ENCODE peak calls at places on chromosomes 16 and 17, in six cellular contexts. T is pancreas, B is body of pancreas, I is cardiac fibroblast, R is AG04450, K is spleen. E is an unnamed sample.

GRCh38 chr17:80101946-80102706 is 745 bp downstream of the GAA start:
- DNase-seq in T (peak), B (peak), I (peak), R (no peak), K (peak), E (peak)

GRCh38 chr17:3011891-3012290 is 51.5 kb downstream of the OR1D5 start:
- DNase-seq in T (no peak), B (no peak), I (no peak), R (no peak), K (no peak), E (no peak)

GRCh38 chr16:8262299-8262698 is 328.0 kb downstream of the TMEM114 start:
- DNase-seq in T (no peak), B (no peak), I (no peak), R (no peak), K (no peak), E (no peak)

GRCh38 chr17:61291457-61292311 is 108.0 kb upstream of the TBX2 start:
- DNase-seq in T (no peak), B (no peak), I (peak), R (no peak), K (no peak), E (no peak)

GRCh38 chr16:19582050-19582784 is 26.7 kb downstream of the VPS35L start:
- DNase-seq in T (no peak), B (no peak), I (no peak), R (no peak), K (no peak), E (peak)

GRCh38 chr16:401468-402348 is at the start of gene DECR2:
- DNase-seq in T (peak), B (peak), I (peak), R (peak), K (peak), E (peak)

GRCh38 chr17:4742629-4743028 is 2.9 kb upstream of the CXCL16 start:
- DNase-seq in T (no peak), B (no peak), I (peak), R (no peak), K (no peak), E (no peak)

GRCh38 chr16:2042666-2043295 is 4.9 kb downstream of the NTHL1 start:
- DNase-seq in T (no peak), B (no peak), I (no peak), R (no peak), K (no peak), E (no peak)

GRCh38 chr16:9309844-9310243 is 218.4 kb downstream of the HAPSTR1 start:
- DNase-seq in T (no peak), B (no peak), I (no peak), R (no peak), K (no peak), E (no peak)
- TF ChIP-seq CTCF in T (no peak), B (no peak), I (no peak), R (no peak), K (no peak), E (no peak)

GRCh38 chr16:89344846-89345577 is 127.5 kb downstream of the ZNF778 start:
- DNase-seq in T (no peak), B (no peak), I (no peak), R (no peak), K (no peak), E (no peak)
- H3K4me3 ChIP-seq in T (no peak), B (no peak), I (no peak), R (no peak), K (no peak), E (no peak)

GRCh38 chr16:67100569-67101300 is 9.0 kb upstream of the PHAF1 start:
- DNase-seq in T (no peak), B (no peak), I (peak), R (no peak), K (no peak), E (peak)
- TF ChIP-seq CTCF in T (no peak), B (peak), I (peak), R (peak), K (peak), E (peak)

DNA sequence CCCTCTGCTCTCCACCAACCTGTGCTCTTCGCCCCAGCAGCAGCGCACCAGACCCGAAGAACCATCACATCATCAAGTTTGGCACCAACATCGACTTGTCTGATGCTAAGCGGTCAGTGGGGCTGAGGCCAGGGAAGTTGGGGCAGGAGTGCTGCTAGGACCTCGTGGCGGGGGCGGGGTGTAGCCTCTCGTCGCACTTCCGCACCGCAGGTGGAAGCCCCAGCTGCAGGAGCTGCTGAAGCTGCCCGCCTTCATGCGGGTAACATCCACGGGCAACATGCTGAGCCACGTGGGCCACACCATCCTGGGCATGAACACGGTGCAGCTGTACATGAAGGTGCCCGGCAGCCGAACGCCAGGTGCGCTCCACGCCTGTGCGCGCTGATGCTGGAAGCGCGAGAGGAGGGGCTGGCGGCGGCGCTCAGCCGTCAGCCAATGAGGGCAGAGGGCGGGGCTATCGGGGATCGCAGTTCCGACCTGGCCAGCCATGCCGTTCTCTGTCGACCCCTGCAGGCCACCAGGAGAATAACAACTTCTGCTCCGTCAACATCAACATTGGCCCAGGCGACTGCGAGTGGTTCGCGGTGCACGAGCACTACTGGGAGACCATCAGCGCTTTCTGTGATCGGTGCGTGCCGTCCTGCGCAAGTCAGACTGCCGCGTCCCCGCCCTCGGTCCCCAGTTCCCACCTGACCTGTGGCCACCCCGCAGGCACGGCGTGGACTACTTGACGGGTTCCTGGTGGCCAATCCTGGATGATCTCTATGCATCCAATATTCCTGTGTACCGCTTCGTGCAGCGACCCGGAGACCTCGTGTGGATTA is 3.2 kb upstream of the TMEM88 start:
- DNase-seq in T (peak), B (peak), I (peak), R (no peak), K (peak), E (peak)
- H3K4me3 ChIP-seq in T (peak), B (no peak), I (no peak), R (no peak), K (peak), E (peak)

GRCh38 chr16:69565611-69566436 is at the start of gene NFAT5:
- DNase-seq in T (peak), B (peak), I (peak), R (peak), K (peak), E (peak)

GRCh38 chr16:69566437-69567030 is 768 bp downstream of the NFAT5 start:
- DNase-seq in T (peak), B (peak), I (peak), R (no peak), K (peak), E (no peak)

GRCh38 chr16:69563605-69564580 is 1.9 kb upstream of the NFAT5 start:
- DNase-seq in T (no peak), B (no peak), I (no peak), R (no peak), K (no peak), E (peak)

GRCh38 chr16:69564845-69565610 is 738 bp upstream of the NFAT5 start:
- DNase-seq in T (no peak), B (no peak), I (no peak), R (no peak), K (no peak), E (peak)

DNA sequence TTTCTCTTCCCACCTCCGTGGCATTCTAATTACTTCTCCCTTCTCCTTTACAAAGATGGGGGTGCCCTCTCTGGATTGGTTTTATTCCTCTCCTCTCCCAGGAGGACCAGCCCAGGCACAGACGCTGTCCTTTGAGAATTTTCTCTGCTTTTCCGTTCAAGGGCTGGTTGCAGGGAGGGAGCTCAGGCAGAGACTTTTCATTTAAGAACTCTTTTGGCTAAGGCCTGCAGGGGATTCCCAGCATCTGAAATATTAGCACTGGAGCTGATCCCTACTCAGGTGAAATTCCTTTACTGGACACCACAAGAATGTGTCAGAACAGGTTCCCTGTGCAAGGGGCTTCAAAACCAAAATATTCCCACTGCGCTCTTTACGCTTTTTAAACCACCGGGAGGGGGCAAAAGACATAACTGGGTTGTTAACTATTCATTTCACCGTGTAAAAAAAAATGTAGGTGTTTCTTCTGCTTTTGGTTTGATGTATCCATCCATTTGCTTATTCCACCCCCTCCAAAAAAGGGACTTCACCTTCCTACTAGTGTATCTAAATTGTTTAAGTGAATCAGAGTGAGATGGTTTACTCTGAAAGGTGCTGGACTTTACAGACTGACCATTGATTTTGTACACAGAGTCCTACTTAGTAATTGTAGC is 1.4 kb downstream of the NFAT5 start:
- DNase-seq in T (no peak), B (peak), I (no peak), R (no peak), K (no peak), E (peak)
- TF ChIP-seq CTCF in T (no peak), B (peak), I (peak), R (peak), K (no peak), E (peak)

GRCh38 chr17:40068129-40068581 is 5.4 kb downstream of the THRA start:
- DNase-seq in T (no peak), B (no peak), I (no peak), R (no peak), K (no peak), E (no peak)
- H3K4me3 ChIP-seq in T (peak), B (no peak), I (peak), R (peak), K (peak), E (peak)

DNA sequence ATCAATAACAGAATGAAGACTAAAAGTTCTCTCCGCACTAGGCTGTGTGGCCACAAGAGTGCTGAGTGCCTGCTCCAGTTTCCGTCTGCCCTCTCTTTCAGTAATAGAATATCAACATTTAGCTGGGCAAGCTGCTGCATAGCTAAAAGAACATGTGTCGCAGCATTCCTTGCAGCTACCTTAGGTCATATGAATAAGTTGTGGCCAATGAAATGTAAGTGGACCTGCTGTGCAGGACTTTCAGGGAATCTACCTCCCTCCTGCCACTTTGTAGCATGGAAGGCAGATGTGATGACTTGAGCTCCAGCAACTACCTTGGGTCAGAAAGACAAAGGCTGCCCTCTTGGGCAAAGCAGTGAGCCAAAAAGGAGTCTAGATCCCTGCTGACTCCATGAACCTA is 25.4 kb downstream of the SLC39A11 start:
- DNase-seq in T (no peak), B (no peak), I (no peak), R (no peak), K (no peak), E (peak)
- TF ChIP-seq CTCF in T (no peak), B (no peak), I (no peak), R (no peak), K (no peak), E (peak)

GRCh38 chr17:880074-880870 is 98.1 kb downstream of the MRM3 start:
- DNase-seq in T (no peak), B (peak), I (peak), R (no peak), K (no peak), E (peak)
- H3K4me3 ChIP-seq in T (no peak), B (no peak), I (no peak), R (no peak), K (no peak), E (no peak)

DNA sequence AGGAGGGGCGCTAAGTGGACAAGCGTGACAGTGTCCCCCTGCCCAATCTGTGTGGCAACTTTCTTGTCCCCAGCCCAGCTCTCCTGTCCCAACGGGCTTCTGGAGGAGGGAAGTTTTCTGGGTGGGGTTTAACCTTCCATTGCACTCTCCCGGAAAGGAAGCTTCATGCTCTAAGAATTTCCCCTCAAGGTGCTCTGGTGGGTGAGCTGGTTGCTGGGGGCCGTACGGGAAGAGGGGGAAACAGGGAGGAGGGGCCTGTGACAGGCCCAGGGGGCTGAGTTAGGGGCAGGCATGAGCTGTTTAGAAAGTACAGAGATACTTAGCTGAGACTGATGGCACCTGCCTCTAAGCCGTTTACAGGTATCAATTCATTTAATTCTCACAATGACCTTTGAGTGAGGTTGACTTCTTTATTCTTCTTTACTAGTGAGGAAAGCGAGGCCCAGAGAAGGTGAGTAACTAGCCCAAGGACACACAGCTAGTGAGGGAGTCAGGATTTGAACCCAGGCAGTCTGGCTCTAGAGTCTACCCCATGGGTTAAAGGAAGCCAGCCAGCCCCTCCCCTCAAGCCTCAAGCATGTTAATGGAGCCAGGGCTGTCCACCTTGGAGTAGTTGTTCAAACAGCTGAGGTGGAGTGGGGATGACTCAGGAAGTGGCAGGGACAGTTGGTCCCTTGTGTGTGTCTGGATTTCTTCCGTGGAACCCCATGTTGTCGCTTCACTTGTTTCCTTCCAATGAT is 18.9 kb downstream of the ADGRG1 start:
- DNase-seq in T (no peak), B (no peak), I (no peak), R (no peak), K (no peak), E (no peak)
- TF ChIP-seq CTCF in T (no peak), B (no peak), I (no peak), R (no peak), K (no peak), E (no peak)

E was measured in choroid plexus epithelial cell.